ENCODE peak calls at places on chromosomes 12 and 14, in nine cellular contexts. J is left cardiac atrium; P is osteocyte; L is NCI-H2081; I is stimulated activated CD8-positive, alpha-beta memory T cell treated with anti-CD3 and anti-CD28 coated beads, Interleukin-4, amount 100 ng/mL, for 24 hours; U is MM.1S; C is activated CD8-positive, alpha-beta memory T cell treated with anti-CD3 and anti-CD28 coated beads, Interleukin-2, amount 50 U/mL, for 4 hours; H is activated effector memory CD4-positive, alpha-beta T cell treated with Interleukin-2 at 50 U/mL for 16 hours; K is pancreas. N is an unnamed sample.

GRCh38 chr12:57491393-57492280 is 3.8 kb downstream of the MARS1 start:
- DNase-seq in C (no peak), K (no peak), I (no peak), H (no peak), L (no peak), U (no peak), P (no peak), J (no peak), N (no peak)

GRCh38 chr12:110012137-110012536 is 12.9 kb downstream of the ANKRD13A start:
- DNase-seq in K (no peak), J (no peak), L (no peak), P (no peak), I (no peak), U (peak), C (no peak), H (no peak), N (no peak)

GRCh38 chr12:90250041-90250440 is 541.4 kb upstream of the ATP2B1 start:
- DNase-seq in K (no peak), P (no peak), C (no peak), U (no peak), I (no peak), J (no peak), H (no peak), L (no peak), N (no peak)

GRCh38 chr14:54776361-54777001 is 126.1 kb downstream of the GCH1 start:
- DNase-seq in P (no peak), J (peak), U (no peak), I (peak), H (peak), K (no peak), C (peak), L (no peak), N (no peak)

GRCh38 chr12:56590237-56590830 is 39.8 kb downstream of the BAZ2A start:
- DNase-seq in K (no peak), H (no peak), C (no peak), J (no peak), I (no peak), P (no peak), L (no peak), U (peak), N (no peak)

GRCh38 chr12:85007836-85008235 is 28.2 kb downstream of the TSPAN19 start:
- DNase-seq in J (no peak), H (no peak), C (no peak), P (no peak), I (no peak), U (no peak), K (no peak), L (no peak), N (no peak)

GRCh38 chr12:68479832-68480291 is 130.8 kb upstream of the RAP1B start:
- DNase-seq in K (no peak), I (no peak), H (no peak), U (no peak), L (no peak), C (no peak), P (no peak), J (no peak), N (no peak)

GRCh38 chr14:101215266-101215665 is 311.7 kb upstream of the RTL1 start:
- DNase-seq in K (no peak), P (peak), J (no peak), C (no peak), H (no peak), I (no peak), U (no peak), L (no peak), N (peak)

GRCh38 chr14:65879218-65880009 is 466.9 kb downstream of the FUT8 start:
- DNase-seq in P (no peak), J (no peak), U (no peak), C (no peak), L (no peak), I (no peak), H (no peak), K (no peak), N (no peak)

GRCh38 chr12:58645946-58646345 is 274.4 kb downstream of the LRIG3 start:
- DNase-seq in L (no peak), C (no peak), J (no peak), H (no peak), U (no peak), K (no peak), P (no peak), I (no peak), N (no peak)

GRCh38 chr12:1220127-1221092 is 229.4 kb downstream of the ERC1 start:
- DNase-seq in P (no peak), C (no peak), K (no peak), L (peak), U (no peak), H (no peak), I (no peak), J (no peak), N (no peak)

GRCh38 chr12:6632026-6632978 is 3.5 kb downstream of the LPAR5 start:
- DNase-seq in P (no peak), L (peak), J (no peak), H (peak), I (no peak), K (no peak), U (no peak), C (peak), N (no peak)

GRCh38 chr12:107537464-107538119 is 148.0 kb upstream of the PWP1 start:
- DNase-seq in P (no peak), H (no peak), K (no peak), I (no peak), L (no peak), J (no peak), C (no peak), U (no peak), N (no peak)

GRCh38 chr14:104116544-104117340 is 21.6 kb upstream of the KIF26A start:
- DNase-seq in C (peak), K (peak), U (no peak), P (no peak), J (peak), I (no peak), L (no peak), H (no peak), N (no peak)

GRCh38 chr14:70842851-70843462 is 33.6 kb upstream of the MAP3K9 start:
- DNase-seq in J (no peak), P (no peak), L (no peak), C (no peak), K (no peak), H (no peak), I (no peak), U (no peak), N (no peak)

GRCh38 chr14:60349663-60350365 is 100.8 kb downstream of the PPM1A start:
- DNase-seq in J (no peak), C (peak), P (no peak), H (no peak), U (peak), I (no peak), L (peak), K (no peak), N (no peak)

GRCh38 chr12:98579347-98579746 is 14.1 kb upstream of the SLC25A3 start:
- DNase-seq in J (no peak), U (no peak), H (no peak), C (no peak), L (no peak), K (no peak), P (peak), I (no peak), N (no peak)

GRCh38 chr12:131363841-131364425 is 347.0 kb upstream of the SFSWAP start:
- DNase-seq in H (no peak), P (no peak), I (no peak), U (no peak), C (no peak), L (no peak), J (no peak), K (no peak), N (no peak)

GRCh38 chr14:100049220-100049619 is 16.0 kb upstream of the EVL start:
- DNase-seq in H (no peak), J (no peak), L (no peak), K (no peak), U (no peak), P (no peak), I (no peak), C (no peak), N (no peak)

GRCh38 chr12:55017421-55017820 is 2.4 kb upstream of the NEUROD4 start:
- DNase-seq in J (no peak), I (no peak), C (no peak), H (no peak), K (no peak), U (no peak), P (no peak), L (no peak), N (no peak)

N was measured in type B pancreatic cell.